ENCODE peak calls at places on chromosomes 13 and 19, in four cellular contexts. I is IMR-90, W is cardiac muscle cell, T is esophagus squamous epithelium. E is an unnamed sample.

GRCh38 chr13:32115069-32115468 is 83.5 kb downstream of the FRY start:
- DNase-seq in I (no peak), W (no peak), T (no peak), E (no peak)

GRCh38 chr19:13015361-13016231 is 20.3 kb downstream of the NFIX start:
- DNase-seq in I (peak), W (peak), T (no peak), E (peak)

GRCh38 chr19:11699931-11700794 is 38.6 kb downstream of the ZNF823 start:
- DNase-seq in I (peak), W (peak), T (no peak), E (peak)

GRCh38 chr13:42486711-42487198 is 87.2 kb upstream of the TNFSF11 start:
- DNase-seq in I (peak), W (peak), T (no peak), E (peak)

GRCh38 chr13:27820524-27821482 is 28.5 kb downstream of the GSX1 start:
- DNase-seq in I (no peak), W (no peak), T (no peak), E (no peak)

GRCh38 chr13:45373116-45373606 is 32.2 kb upstream of the TPT1 start:
- DNase-seq in I (no peak), W (no peak), T (no peak), E (no peak)

GRCh38 chr19:38245826-38246498 is 10.2 kb downstream of the PPP1R14A start:
- DNase-seq in I (peak), W (peak), T (no peak), E (peak)

GRCh38 chr19:7450243-7451223 is 38.3 kb downstream of the PEX11G start:
- DNase-seq in I (peak), W (peak), T (no peak), E (no peak)

GRCh38 chr13:20118268-20119140 is 42.3 kb downstream of the GJA3 start:
- DNase-seq in I (no peak), W (peak), T (no peak), E (no peak)

GRCh38 chr19:46065486-46065885 is 24.7 kb upstream of the IGFL4 start:
- DNase-seq in I (no peak), W (peak), T (no peak), E (peak)

DNA sequence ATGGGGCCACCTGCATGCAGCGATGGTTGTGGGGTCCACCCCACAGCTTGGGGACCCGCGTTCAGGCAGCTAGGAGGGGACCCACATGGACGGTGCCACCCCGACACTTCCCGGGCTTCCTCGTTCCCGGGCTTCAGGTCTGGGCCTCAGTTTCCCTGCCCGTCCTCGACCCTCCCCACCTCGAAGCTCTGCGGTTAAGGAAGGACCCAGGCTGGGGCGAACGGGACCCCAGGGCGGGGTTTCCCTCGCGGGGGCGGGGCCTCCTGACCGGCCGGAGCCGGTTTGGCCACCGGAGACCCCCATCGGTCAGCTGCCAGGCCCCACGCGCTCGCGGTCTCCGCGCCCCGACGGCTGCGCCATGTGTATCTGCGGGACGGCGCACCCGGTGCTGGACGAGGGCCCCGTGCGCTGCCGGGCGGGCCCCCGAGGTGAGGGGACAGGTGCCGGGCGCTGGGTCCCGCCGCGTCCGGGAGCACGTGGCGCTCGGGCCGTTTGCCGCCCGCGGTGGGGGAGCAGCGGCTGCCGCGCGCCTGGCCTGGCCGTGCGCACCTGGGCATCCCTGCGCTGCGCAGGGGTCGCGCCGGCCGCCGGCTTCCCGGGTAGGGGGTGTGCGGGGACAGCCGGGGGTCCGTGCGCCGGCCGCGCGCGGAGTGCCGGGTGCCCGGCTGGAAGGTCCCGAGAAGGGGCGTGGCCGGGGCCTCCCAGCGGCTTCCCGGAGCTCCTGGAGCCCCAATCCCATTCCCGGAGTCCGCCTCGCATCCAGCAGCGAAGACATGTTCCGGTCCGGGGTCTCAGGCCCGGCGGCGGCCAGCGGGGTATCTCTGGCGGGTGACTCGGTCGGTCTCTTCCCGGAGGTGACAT is 4.2 kb downstream of the ARHGAP45 start:
- DNase-seq in I (no peak), W (no peak), T (no peak), E (no peak)
- H3K4me3 ChIP-seq in I (no peak), W (peak), T (peak), E (no peak)

DNA sequence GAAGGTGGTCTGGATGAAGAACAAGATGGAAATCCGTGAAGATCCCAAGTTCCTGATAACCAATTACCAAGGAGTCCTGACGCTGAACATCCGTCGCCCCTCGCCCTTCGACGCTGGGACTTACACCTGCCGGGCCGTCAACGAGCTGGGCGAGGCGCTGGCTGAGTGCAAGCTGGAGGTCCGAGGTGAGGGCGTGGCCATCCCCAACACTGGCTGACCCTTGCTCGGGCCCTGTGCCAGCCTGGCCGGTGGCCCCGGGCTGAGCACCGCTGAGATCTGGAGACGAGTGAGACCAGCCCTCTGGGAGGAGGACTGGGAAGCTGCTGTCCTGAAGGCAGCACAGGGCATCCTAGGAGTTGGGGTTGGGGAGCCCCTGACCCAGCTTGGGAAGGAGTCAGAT is 12.0 kb upstream of the EMC10 start:
- DNase-seq in I (no peak), W (no peak), T (no peak), E (no peak)
- TF ChIP-seq CTCF in I (no peak), W (no peak), T (no peak), E (no peak)

GRCh38 chr19:49472936-49473335 is 1.1 kb upstream of the FLT3LG start:
- DNase-seq in I (no peak), W (no peak), T (no peak), E (no peak)
- H3K4me3 ChIP-seq in I (no peak), W (no peak), T (no peak), E (no peak)

GRCh38 chr19:44785271-44785670 is 7.6 kb downstream of the CBLC start:
- DNase-seq in I (no peak), W (no peak), T (no peak), E (no peak)

GRCh38 chr19:44783545-44783944 is 5.9 kb downstream of the CBLC start:
- DNase-seq in I (no peak), W (no peak), T (no peak), E (no peak)

GRCh38 chr19:44779150-44779549 is 1.5 kb downstream of the CBLC start:
- DNase-seq in I (no peak), W (no peak), T (no peak), E (no peak)

GRCh38 chr19:44785993-44786392 is 8.3 kb downstream of the CBLC start:
- DNase-seq in I (no peak), W (no peak), T (no peak), E (no peak)

GRCh38 chr19:44782729-44783128 is 5.0 kb downstream of the CBLC start:
- DNase-seq in I (no peak), W (no peak), T (no peak), E (no peak)
- TF ChIP-seq CTCF in I (peak), W (no peak), T (no peak), E (no peak)

DNA sequence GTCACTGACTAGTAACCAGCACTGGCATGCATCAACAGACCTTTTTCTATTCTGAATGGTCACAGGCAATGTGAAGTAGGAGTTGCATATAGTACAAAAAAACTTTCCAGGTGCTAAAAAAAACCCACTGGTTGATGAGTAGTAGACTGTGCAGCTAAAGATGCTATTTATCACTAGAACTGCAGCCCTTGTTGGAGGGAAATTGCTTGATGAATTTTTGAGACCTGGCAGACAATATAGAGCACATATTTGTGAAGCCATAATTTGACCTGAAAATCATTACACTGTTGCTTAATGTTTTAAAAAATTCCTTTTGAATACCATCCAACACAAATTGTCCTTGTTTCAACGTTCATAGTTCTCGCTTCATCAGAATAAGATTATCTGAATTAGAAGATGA is 441.0 kb downstream of the KLF12 start:
- DNase-seq in I (no peak), W (no peak), T (no peak), E (no peak)
- H3K4me3 ChIP-seq in I (no peak), W (no peak), T (no peak), E (no peak)

GRCh38 chr13:102405499-102406079 is 3.7 kb upstream of the FGF14 start:
- DNase-seq in I (peak), W (no peak), T (no peak), E (peak)
- TF ChIP-seq CTCF in I (no peak), W (no peak), T (no peak), E (no peak)

GRCh38 chr19:58326501-58326913 is 287 bp upstream of the ZSCAN22 start:
- DNase-seq in I (no peak), W (no peak), T (no peak), E (no peak)

GRCh38 chr19:58330458-58330857 is 3.7 kb downstream of the ZSCAN22 start:
- DNase-seq in I (peak), W (peak), T (no peak), E (peak)

GRCh38 chr19:58326914-58327726 is at the start of gene ZSCAN22:
- DNase-seq in I (peak), W (peak), T (peak), E (peak)

GRCh38 chr19:58328999-58329398 is 2.2 kb downstream of the ZSCAN22 start:
- DNase-seq in I (no peak), W (no peak), T (no peak), E (peak)

DNA sequence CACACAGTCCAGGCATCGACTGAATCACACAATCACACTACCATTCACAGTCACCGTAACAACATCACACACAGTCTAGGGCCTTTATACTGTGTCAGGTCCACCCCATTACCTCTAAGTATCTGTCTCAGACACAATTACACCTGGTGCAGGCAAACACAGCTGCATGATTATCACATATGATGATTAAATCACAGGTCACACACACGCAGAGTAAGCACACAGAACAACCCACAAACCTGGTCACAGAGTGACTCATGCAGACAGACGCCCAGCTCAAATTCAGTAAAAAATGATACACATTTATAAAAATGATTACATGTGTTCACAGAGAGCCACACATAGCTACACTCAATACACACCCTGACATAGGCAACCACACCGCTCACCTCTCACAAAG is 1.2 kb upstream of the ZSCAN22 start:
- DNase-seq in I (peak), W (no peak), T (no peak), E (no peak)
- H3K4me3 ChIP-seq in I (peak), W (peak), T (peak), E (peak)

GRCh38 chr19:40139533-40140287 is 49.0 kb upstream of the ZNF780A start:
- DNase-seq in I (peak), W (peak), T (no peak), E (peak)

GRCh38 chr19:40134866-40135265 is 44.1 kb upstream of the ZNF780A start:
- DNase-seq in I (no peak), W (no peak), T (no peak), E (no peak)

GRCh38 chr19:40133491-40133890 is 42.7 kb upstream of the ZNF780A start:
- DNase-seq in I (no peak), W (no peak), T (no peak), E (no peak)

GRCh38 chr19:40141546-40141945 is 49.7 kb upstream of the MAP3K10 start:
- DNase-seq in I (no peak), W (no peak), T (no peak), E (no peak)

DNA sequence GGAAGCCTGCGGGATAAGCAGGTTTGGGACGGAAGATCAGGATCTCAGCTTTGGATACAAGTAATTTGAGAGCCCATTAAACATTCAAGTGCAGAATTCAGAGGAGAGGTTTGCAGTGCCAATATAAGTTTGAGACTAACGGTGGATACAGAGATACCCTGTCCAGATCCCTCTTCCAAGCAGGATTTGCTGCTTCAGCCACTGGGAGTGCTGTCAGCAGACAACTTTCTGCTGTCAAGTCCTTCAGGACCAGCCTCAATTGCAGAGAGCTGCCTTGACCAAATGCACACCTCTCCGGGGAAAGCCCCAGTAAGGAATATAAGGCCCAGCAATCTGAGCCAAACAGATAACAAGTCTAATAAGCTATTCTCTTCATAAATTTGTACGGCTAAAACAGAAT is 46.1 kb upstream of the ZNF780A start:
- DNase-seq in I (no peak), W (no peak), T (no peak), E (no peak)
- TF ChIP-seq CTCF in I (no peak), W (no peak), T (no peak), E (no peak)

DNA sequence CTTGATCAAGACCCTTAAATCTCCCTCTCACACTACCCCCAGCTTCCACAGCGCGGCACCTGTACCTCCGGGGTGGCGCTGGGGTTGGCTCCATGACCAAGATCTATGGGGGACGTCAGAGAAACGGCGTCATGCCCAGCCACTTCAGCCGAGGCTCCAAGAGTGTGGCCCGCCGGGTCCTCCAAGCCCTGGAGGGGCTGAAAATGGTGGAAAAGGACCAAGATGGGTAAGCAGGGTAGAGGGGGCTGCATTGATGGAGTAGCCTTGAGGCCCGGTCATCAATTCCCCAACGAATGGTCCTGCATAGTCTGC is 8.1 kb upstream of the CD79A start:
- DNase-seq in I (no peak), W (no peak), T (no peak), E (no peak)
- H3K4me3 ChIP-seq in I (no peak), W (no peak), T (no peak), E (no peak)

E was measured in foreskin fibroblast.